ENCODE peak calls at places on chromosomes 4 and X, in eight cellular contexts. One of them, this sample, is unnamed.

GRCh38 chr4:122772311-122772710 is 39.8 kb downstream of the BBS12 start:
- DNase-seq in activated T-cell treated with anti-CD3 and anti-CD28 coated beads for 24 hours: no peak
- DNase-seq in fibroblast of gingiva: no peak
- DNase-seq in substantia nigra: no peak
- DNase-seq in NCI-H1694 treated with DMSO at 0.1 percent for 48 hours: no peak
- DNase-seq in heart left ventricle: no peak
- DNase-seq in bronchial epithelial cell: peak; percentile 74
- DNase-seq in NCI-H524 treated with DMSO at 0.1 percent for 48 hours: no peak
- DNase-seq in this sample: no peak

GRCh38 chrX:37976153-37976552 is 30.2 kb upstream of the SYTL5 start:
- DNase-seq in activated T-cell treated with anti-CD3 and anti-CD28 coated beads for 24 hours: no peak
- DNase-seq in fibroblast of gingiva: no peak
- DNase-seq in substantia nigra: no peak
- DNase-seq in NCI-H1694 treated with DMSO at 0.1 percent for 48 hours: no peak
- DNase-seq in heart left ventricle: no peak
- DNase-seq in bronchial epithelial cell: no peak
- DNase-seq in NCI-H524 treated with DMSO at 0.1 percent for 48 hours: no peak
- DNase-seq in this sample: no peak

GRCh38 chr4:77599378-77599777 is 6.2 kb upstream of the CXCL13 start:
- DNase-seq in activated T-cell treated with anti-CD3 and anti-CD28 coated beads for 24 hours: no peak
- DNase-seq in fibroblast of gingiva: peak; percentile 36
- DNase-seq in substantia nigra: no peak
- DNase-seq in NCI-H1694 treated with DMSO at 0.1 percent for 48 hours: no peak
- DNase-seq in heart left ventricle: no peak
- DNase-seq in bronchial epithelial cell: peak; percentile 64
- DNase-seq in NCI-H524 treated with DMSO at 0.1 percent for 48 hours: no peak
- DNase-seq in this sample: no peak

GRCh38 chrX:30822068-30822671 is 66.9 kb downstream of the TAB3 start:
- DNase-seq in activated T-cell treated with anti-CD3 and anti-CD28 coated beads for 24 hours: no peak
- DNase-seq in fibroblast of gingiva: no peak
- DNase-seq in substantia nigra: no peak
- DNase-seq in NCI-H1694 treated with DMSO at 0.1 percent for 48 hours: no peak
- DNase-seq in heart left ventricle: no peak
- DNase-seq in bronchial epithelial cell: no peak
- DNase-seq in NCI-H524 treated with DMSO at 0.1 percent for 48 hours: peak; percentile 57
- DNase-seq in this sample: no peak

GRCh38 chrX:50723006-50723405 is 91.0 kb downstream of the SHROOM4 start:
- DNase-seq in activated T-cell treated with anti-CD3 and anti-CD28 coated beads for 24 hours: no peak
- DNase-seq in fibroblast of gingiva: no peak
- DNase-seq in substantia nigra: no peak
- DNase-seq in NCI-H1694 treated with DMSO at 0.1 percent for 48 hours: no peak
- DNase-seq in heart left ventricle: no peak
- DNase-seq in bronchial epithelial cell: peak; percentile 47
- DNase-seq in NCI-H524 treated with DMSO at 0.1 percent for 48 hours: no peak
- DNase-seq in this sample: peak; percentile 69

GRCh38 chrX:131626681-131627296 is 82.9 kb downstream of the OR13H1 start:
- DNase-seq in activated T-cell treated with anti-CD3 and anti-CD28 coated beads for 24 hours: no peak
- DNase-seq in fibroblast of gingiva: no peak
- DNase-seq in substantia nigra: no peak
- DNase-seq in NCI-H1694 treated with DMSO at 0.1 percent for 48 hours: no peak
- DNase-seq in heart left ventricle: no peak
- DNase-seq in bronchial epithelial cell: no peak
- DNase-seq in NCI-H524 treated with DMSO at 0.1 percent for 48 hours: no peak
- DNase-seq in this sample: peak; percentile 2

GRCh38 chr4:165355900-165356300 is 22.9 kb upstream of the CPE start:
- DNase-seq in activated T-cell treated with anti-CD3 and anti-CD28 coated beads for 24 hours: no peak
- DNase-seq in fibroblast of gingiva: peak; percentile 37
- DNase-seq in substantia nigra: peak; percentile 1
- DNase-seq in NCI-H1694 treated with DMSO at 0.1 percent for 48 hours: peak; percentile 80
- DNase-seq in heart left ventricle: no peak
- DNase-seq in bronchial epithelial cell: peak; percentile 55
- DNase-seq in NCI-H524 treated with DMSO at 0.1 percent for 48 hours: no peak
- DNase-seq in this sample: no peak

GRCh38 chr4:159012381-159012780 is 90.5 kb upstream of the RAPGEF2 start:
- DNase-seq in activated T-cell treated with anti-CD3 and anti-CD28 coated beads for 24 hours: no peak
- DNase-seq in fibroblast of gingiva: peak; percentile 71
- DNase-seq in substantia nigra: no peak
- DNase-seq in NCI-H1694 treated with DMSO at 0.1 percent for 48 hours: no peak
- DNase-seq in heart left ventricle: no peak
- DNase-seq in bronchial epithelial cell: peak; percentile 78
- DNase-seq in NCI-H524 treated with DMSO at 0.1 percent for 48 hours: no peak
- DNase-seq in this sample: peak; percentile 14

GRCh38 chrX:41827886-41828285 is 95.5 kb downstream of the CASK start:
- DNase-seq in activated T-cell treated with anti-CD3 and anti-CD28 coated beads for 24 hours: no peak
- DNase-seq in fibroblast of gingiva: no peak
- DNase-seq in substantia nigra: no peak
- DNase-seq in NCI-H1694 treated with DMSO at 0.1 percent for 48 hours: no peak
- DNase-seq in heart left ventricle: no peak
- DNase-seq in bronchial epithelial cell: no peak
- DNase-seq in NCI-H524 treated with DMSO at 0.1 percent for 48 hours: no peak
- DNase-seq in this sample: no peak

GRCh38 chr4:8028884-8029568 is 89.4 kb upstream of the AFAP1 start:
- DNase-seq in activated T-cell treated with anti-CD3 and anti-CD28 coated beads for 24 hours: no peak
- DNase-seq in fibroblast of gingiva: no peak
- DNase-seq in substantia nigra: no peak
- DNase-seq in NCI-H1694 treated with DMSO at 0.1 percent for 48 hours: no peak
- DNase-seq in heart left ventricle: no peak
- DNase-seq in bronchial epithelial cell: no peak
- DNase-seq in NCI-H524 treated with DMSO at 0.1 percent for 48 hours: no peak
- DNase-seq in this sample: no peak

GRCh38 chrX:101357166-101357795 is 8.7 kb upstream of the TIMM8A start:
- DNase-seq in activated T-cell treated with anti-CD3 and anti-CD28 coated beads for 24 hours: no peak
- DNase-seq in fibroblast of gingiva: no peak
- DNase-seq in substantia nigra: no peak
- DNase-seq in NCI-H1694 treated with DMSO at 0.1 percent for 48 hours: no peak
- DNase-seq in heart left ventricle: no peak
- DNase-seq in bronchial epithelial cell: no peak
- DNase-seq in NCI-H524 treated with DMSO at 0.1 percent for 48 hours: no peak
- DNase-seq in this sample: no peak

GRCh38 chrX:153494541-153495361 is at the start of gene BGN:
- DNase-seq in activated T-cell treated with anti-CD3 and anti-CD28 coated beads for 24 hours: no peak
- DNase-seq in fibroblast of gingiva: peak; percentile 17
- DNase-seq in substantia nigra: no peak
- DNase-seq in NCI-H1694 treated with DMSO at 0.1 percent for 48 hours: peak; percentile 56
- DNase-seq in heart left ventricle: peak; percentile 73
- DNase-seq in bronchial epithelial cell: no peak
- DNase-seq in NCI-H524 treated with DMSO at 0.1 percent for 48 hours: no peak
- DNase-seq in this sample: peak; percentile 12

GRCh38 chr4:141540643-141541042 is 95.7 kb upstream of the IL15 start:
- DNase-seq in activated T-cell treated with anti-CD3 and anti-CD28 coated beads for 24 hours: no peak
- DNase-seq in fibroblast of gingiva: peak; percentile 27
- DNase-seq in substantia nigra: no peak
- DNase-seq in NCI-H1694 treated with DMSO at 0.1 percent for 48 hours: no peak
- DNase-seq in heart left ventricle: no peak
- DNase-seq in bronchial epithelial cell: no peak
- DNase-seq in NCI-H524 treated with DMSO at 0.1 percent for 48 hours: no peak
- DNase-seq in this sample: no peak

GRCh38 chr4:25608644-25609043 is 47.0 kb upstream of the SLC34A2 start:
- DNase-seq in activated T-cell treated with anti-CD3 and anti-CD28 coated beads for 24 hours: no peak
- DNase-seq in fibroblast of gingiva: no peak
- DNase-seq in substantia nigra: no peak
- DNase-seq in NCI-H1694 treated with DMSO at 0.1 percent for 48 hours: no peak
- DNase-seq in heart left ventricle: no peak
- DNase-seq in bronchial epithelial cell: peak; percentile 23
- DNase-seq in NCI-H524 treated with DMSO at 0.1 percent for 48 hours: no peak
- DNase-seq in this sample: no peak

GRCh38 chr4:82833696-82834313 is 35.2 kb upstream of the SCD5 start:
- DNase-seq in activated T-cell treated with anti-CD3 and anti-CD28 coated beads for 24 hours: no peak
- DNase-seq in fibroblast of gingiva: peak; percentile 57
- DNase-seq in substantia nigra: no peak
- DNase-seq in NCI-H1694 treated with DMSO at 0.1 percent for 48 hours: no peak
- DNase-seq in heart left ventricle: peak; percentile 30
- DNase-seq in bronchial epithelial cell: peak; percentile 84
- DNase-seq in NCI-H524 treated with DMSO at 0.1 percent for 48 hours: no peak
- DNase-seq in this sample: peak; percentile 88

GRCh38 chr4:176238157-176238608 is 30.8 kb downstream of the ASB5 start:
- DNase-seq in activated T-cell treated with anti-CD3 and anti-CD28 coated beads for 24 hours: no peak
- DNase-seq in fibroblast of gingiva: peak; percentile 91
- DNase-seq in substantia nigra: no peak
- DNase-seq in NCI-H1694 treated with DMSO at 0.1 percent for 48 hours: no peak
- DNase-seq in heart left ventricle: no peak
- DNase-seq in bronchial epithelial cell: no peak
- DNase-seq in NCI-H524 treated with DMSO at 0.1 percent for 48 hours: no peak
- DNase-seq in this sample: no peak

GRCh38 chr4:82710202-82710929 is 88.2 kb downstream of the SCD5 start:
- DNase-seq in activated T-cell treated with anti-CD3 and anti-CD28 coated beads for 24 hours: no peak
- DNase-seq in fibroblast of gingiva: no peak
- DNase-seq in substantia nigra: peak; percentile 6
- DNase-seq in NCI-H1694 treated with DMSO at 0.1 percent for 48 hours: no peak
- DNase-seq in heart left ventricle: no peak
- DNase-seq in bronchial epithelial cell: no peak
- DNase-seq in NCI-H524 treated with DMSO at 0.1 percent for 48 hours: no peak
- DNase-seq in this sample: no peak

GRCh38 chr4:121764702-121765367 is at the start of gene SMIM43:
- DNase-seq in activated T-cell treated with anti-CD3 and anti-CD28 coated beads for 24 hours: no peak
- DNase-seq in fibroblast of gingiva: peak; percentile 9
- DNase-seq in substantia nigra: no peak
- DNase-seq in NCI-H1694 treated with DMSO at 0.1 percent for 48 hours: no peak
- DNase-seq in heart left ventricle: no peak
- DNase-seq in bronchial epithelial cell: no peak
- DNase-seq in NCI-H524 treated with DMSO at 0.1 percent for 48 hours: no peak
- DNase-seq in this sample: no peak

GRCh38 chrX:154802838-154803410 is 2.4 kb downstream of the MPP1 start:
- DNase-seq in activated T-cell treated with anti-CD3 and anti-CD28 coated beads for 24 hours: no peak
- DNase-seq in fibroblast of gingiva: no peak
- DNase-seq in substantia nigra: no peak
- DNase-seq in NCI-H1694 treated with DMSO at 0.1 percent for 48 hours: no peak
- DNase-seq in heart left ventricle: no peak
- DNase-seq in bronchial epithelial cell: no peak
- DNase-seq in NCI-H524 treated with DMSO at 0.1 percent for 48 hours: no peak
- DNase-seq in this sample: no peak

GRCh38 chr4:93748380-93748779 is 80.2 kb upstream of the ATOH1 start:
- DNase-seq in activated T-cell treated with anti-CD3 and anti-CD28 coated beads for 24 hours: no peak
- DNase-seq in fibroblast of gingiva: no peak
- DNase-seq in substantia nigra: no peak
- DNase-seq in NCI-H1694 treated with DMSO at 0.1 percent for 48 hours: no peak
- DNase-seq in heart left ventricle: no peak
- DNase-seq in bronchial epithelial cell: no peak
- DNase-seq in NCI-H524 treated with DMSO at 0.1 percent for 48 hours: no peak
- DNase-seq in this sample: no peak

GRCh38 chrX:129522184-129523059 is 868 bp downstream of the SMARCA1 start:
- DNase-seq in activated T-cell treated with anti-CD3 and anti-CD28 coated beads for 24 hours: no peak
- DNase-seq in fibroblast of gingiva: peak; percentile 47
- DNase-seq in substantia nigra: peak; percentile 3
- DNase-seq in NCI-H1694 treated with DMSO at 0.1 percent for 48 hours: peak; percentile 40
- DNase-seq in heart left ventricle: peak; percentile 61
- DNase-seq in bronchial epithelial cell: peak; percentile 33
- DNase-seq in NCI-H524 treated with DMSO at 0.1 percent for 48 hours: peak; percentile 9
- DNase-seq in this sample: peak; percentile 79

GRCh38 chrX:31233941-31234496 is 162.2 kb upstream of the FTHL17 start:
- DNase-seq in activated T-cell treated with anti-CD3 and anti-CD28 coated beads for 24 hours: no peak
- DNase-seq in fibroblast of gingiva: no peak
- DNase-seq in substantia nigra: no peak
- DNase-seq in NCI-H1694 treated with DMSO at 0.1 percent for 48 hours: no peak
- DNase-seq in heart left ventricle: no peak
- DNase-seq in bronchial epithelial cell: no peak
- DNase-seq in NCI-H524 treated with DMSO at 0.1 percent for 48 hours: no peak
- DNase-seq in this sample: no peak

GRCh38 chrX:152823657-152824056 is 6.9 kb downstream of the CETN2 start:
- DNase-seq in activated T-cell treated with anti-CD3 and anti-CD28 coated beads for 24 hours: no peak
- DNase-seq in fibroblast of gingiva: no peak
- DNase-seq in substantia nigra: no peak
- DNase-seq in NCI-H1694 treated with DMSO at 0.1 percent for 48 hours: no peak
- DNase-seq in heart left ventricle: no peak
- DNase-seq in bronchial epithelial cell: no peak
- DNase-seq in NCI-H524 treated with DMSO at 0.1 percent for 48 hours: no peak
- DNase-seq in this sample: no peak

GRCh38 chr4:37792241-37792640 is 34.2 kb upstream of the PGM2 start:
- DNase-seq in activated T-cell treated with anti-CD3 and anti-CD28 coated beads for 24 hours: no peak
- DNase-seq in fibroblast of gingiva: no peak
- DNase-seq in substantia nigra: no peak
- DNase-seq in NCI-H1694 treated with DMSO at 0.1 percent for 48 hours: no peak
- DNase-seq in heart left ventricle: no peak
- DNase-seq in bronchial epithelial cell: no peak
- DNase-seq in NCI-H524 treated with DMSO at 0.1 percent for 48 hours: no peak
- DNase-seq in this sample: no peak

GRCh38 chr4:152369903-152370296 is 166.0 kb downstream of the FBXW7 start:
- DNase-seq in activated T-cell treated with anti-CD3 and anti-CD28 coated beads for 24 hours: no peak
- DNase-seq in fibroblast of gingiva: no peak
- DNase-seq in substantia nigra: no peak
- DNase-seq in NCI-H1694 treated with DMSO at 0.1 percent for 48 hours: peak; percentile 17
- DNase-seq in heart left ventricle: no peak
- DNase-seq in bronchial epithelial cell: no peak
- DNase-seq in NCI-H524 treated with DMSO at 0.1 percent for 48 hours: no peak
- DNase-seq in this sample: no peak

GRCh38 chrX:122817321-122817720 is 366.8 kb upstream of the GRIA3 start:
- DNase-seq in activated T-cell treated with anti-CD3 and anti-CD28 coated beads for 24 hours: no peak
- DNase-seq in fibroblast of gingiva: no peak
- DNase-seq in substantia nigra: no peak
- DNase-seq in NCI-H1694 treated with DMSO at 0.1 percent for 48 hours: no peak
- DNase-seq in heart left ventricle: no peak
- DNase-seq in bronchial epithelial cell: no peak
- DNase-seq in NCI-H524 treated with DMSO at 0.1 percent for 48 hours: no peak
- DNase-seq in this sample: no peak

GRCh38 chr4:40980318-40980883 is 230.6 kb downstream of the NSUN7 start:
- DNase-seq in activated T-cell treated with anti-CD3 and anti-CD28 coated beads for 24 hours: no peak
- DNase-seq in fibroblast of gingiva: no peak
- DNase-seq in substantia nigra: no peak
- DNase-seq in NCI-H1694 treated with DMSO at 0.1 percent for 48 hours: no peak
- DNase-seq in heart left ventricle: no peak
- DNase-seq in bronchial epithelial cell: peak; percentile 22
- DNase-seq in NCI-H524 treated with DMSO at 0.1 percent for 48 hours: no peak
- DNase-seq in this sample: no peak

GRCh38 chr4:94660614-94661013 is 97.1 kb upstream of the BMPR1B start:
- DNase-seq in activated T-cell treated with anti-CD3 and anti-CD28 coated beads for 24 hours: no peak
- DNase-seq in fibroblast of gingiva: no peak
- DNase-seq in substantia nigra: no peak
- DNase-seq in NCI-H1694 treated with DMSO at 0.1 percent for 48 hours: no peak
- DNase-seq in heart left ventricle: no peak
- DNase-seq in bronchial epithelial cell: no peak
- DNase-seq in NCI-H524 treated with DMSO at 0.1 percent for 48 hours: no peak
- DNase-seq in this sample: no peak

GRCh38 chrX:49282647-49283011 is 13.0 kb downstream of the PPP1R3F start:
- DNase-seq in activated T-cell treated with anti-CD3 and anti-CD28 coated beads for 24 hours: no peak
- DNase-seq in fibroblast of gingiva: peak; percentile 4
- DNase-seq in substantia nigra: no peak
- DNase-seq in NCI-H1694 treated with DMSO at 0.1 percent for 48 hours: no peak
- DNase-seq in heart left ventricle: no peak
- DNase-seq in bronchial epithelial cell: peak; percentile 13
- DNase-seq in NCI-H524 treated with DMSO at 0.1 percent for 48 hours: peak; percentile 14
- DNase-seq in this sample: no peak

GRCh38 chrX:130082244-130083106 is 27.8 kb downstream of the ELF4 start:
- DNase-seq in activated T-cell treated with anti-CD3 and anti-CD28 coated beads for 24 hours: peak; percentile 62
- DNase-seq in fibroblast of gingiva: no peak
- DNase-seq in substantia nigra: no peak
- DNase-seq in NCI-H1694 treated with DMSO at 0.1 percent for 48 hours: no peak
- DNase-seq in heart left ventricle: peak; percentile 50
- DNase-seq in bronchial epithelial cell: no peak
- DNase-seq in NCI-H524 treated with DMSO at 0.1 percent for 48 hours: no peak
- DNase-seq in this sample: no peak

GRCh38 chr4:110198472-110199419 is at the start of gene ELOVL6:
- DNase-seq in activated T-cell treated with anti-CD3 and anti-CD28 coated beads for 24 hours: peak; percentile 16
- DNase-seq in fibroblast of gingiva: peak; percentile 89
- DNase-seq in substantia nigra: peak; percentile 35
- DNase-seq in NCI-H1694 treated with DMSO at 0.1 percent for 48 hours: peak; percentile 30
- DNase-seq in heart left ventricle: peak; percentile 48
- DNase-seq in bronchial epithelial cell: peak; percentile 44
- DNase-seq in NCI-H524 treated with DMSO at 0.1 percent for 48 hours: peak; percentile 54
- DNase-seq in this sample: peak; percentile 68

GRCh38 chr4:118921736-118922135 is 33.1 kb downstream of the SYNPO2 start:
- DNase-seq in activated T-cell treated with anti-CD3 and anti-CD28 coated beads for 24 hours: no peak
- DNase-seq in fibroblast of gingiva: no peak
- DNase-seq in substantia nigra: no peak
- DNase-seq in NCI-H1694 treated with DMSO at 0.1 percent for 48 hours: no peak
- DNase-seq in heart left ventricle: no peak
- DNase-seq in bronchial epithelial cell: no peak
- DNase-seq in NCI-H524 treated with DMSO at 0.1 percent for 48 hours: no peak
- DNase-seq in this sample: no peak

GRCh38 chr4:182175788-182176519 is 67.2 kb upstream of the TENM3 start:
- DNase-seq in activated T-cell treated with anti-CD3 and anti-CD28 coated beads for 24 hours: no peak
- DNase-seq in fibroblast of gingiva: no peak
- DNase-seq in substantia nigra: no peak
- DNase-seq in NCI-H1694 treated with DMSO at 0.1 percent for 48 hours: no peak
- DNase-seq in heart left ventricle: no peak
- DNase-seq in bronchial epithelial cell: no peak
- DNase-seq in NCI-H524 treated with DMSO at 0.1 percent for 48 hours: no peak
- DNase-seq in this sample: no peak

GRCh38 chr4:108078024-108078733 is 88.5 kb downstream of the HADH start:
- DNase-seq in activated T-cell treated with anti-CD3 and anti-CD28 coated beads for 24 hours: no peak
- DNase-seq in fibroblast of gingiva: no peak
- DNase-seq in substantia nigra: no peak
- DNase-seq in NCI-H1694 treated with DMSO at 0.1 percent for 48 hours: no peak
- DNase-seq in heart left ventricle: no peak
- DNase-seq in bronchial epithelial cell: no peak
- DNase-seq in NCI-H524 treated with DMSO at 0.1 percent for 48 hours: no peak
- DNase-seq in this sample: no peak

This sample was measured in PC-9.